ENCODE peak calls at places on chromosomes 5 and 9, in six cellular contexts. One of them, this sample, is unnamed. For H3K27me3, H3K36me3 and H3K9me3, the result is how much of the 10 kb centered on the place peaks cover.

GRCh38 chr5:170631471-170632195 is 127.8 kb downstream of the KCNIP1 start:
- DNase-seq in aorta: peak
- DNase-seq in pancreas: no peak
- DNase-seq in psoas muscle: no peak
- DNase-seq in PC-9: peak
- DNase-seq in left ventricle myocardium inferior: peak
- DNase-seq in this sample: no peak

GRCh38 chr9:5879419-5880181 is 11.1 kb upstream of the MLANA start:
- DNase-seq in pancreas: no peak
- DNase-seq in aorta: no peak
- DNase-seq in psoas muscle: no peak
- DNase-seq in PC-9: peak
- DNase-seq in left ventricle myocardium inferior: no peak
- DNase-seq in this sample: peak

GRCh38 chr9:112097712-112098688 is 77.1 kb downstream of the SUSD1 start:
- DNase-seq in pancreas: peak
- DNase-seq in left ventricle myocardium inferior: peak
- DNase-seq in psoas muscle: peak
- DNase-seq in PC-9: peak
- DNase-seq in aorta: no peak
- DNase-seq in this sample: peak

GRCh38 chr9:125204477-125204876 is 4.1 kb downstream of the RABEPK start:
- DNase-seq in psoas muscle: no peak
- DNase-seq in left ventricle myocardium inferior: no peak
- DNase-seq in PC-9: no peak
- DNase-seq in pancreas: no peak
- DNase-seq in aorta: no peak
- DNase-seq in this sample: no peak

GRCh38 chr9:128224877-128225276 is 21.7 kb downstream of the DNM1 start:
- DNase-seq in psoas muscle: no peak
- DNase-seq in PC-9: no peak
- DNase-seq in aorta: no peak
- DNase-seq in pancreas: no peak
- DNase-seq in left ventricle myocardium inferior: no peak
- DNase-seq in this sample: no peak

GRCh38 chr5:101977729-101978345 is 318.2 kb downstream of the SLCO4C1 start:
- DNase-seq in pancreas: no peak
- DNase-seq in psoas muscle: no peak
- DNase-seq in aorta: no peak
- DNase-seq in left ventricle myocardium inferior: no peak
- DNase-seq in PC-9: no peak
- DNase-seq in this sample: no peak

GRCh38 chr5:43078956-43079355 is 38.8 kb upstream of the ANXA2R start:
- DNase-seq in pancreas: no peak
- DNase-seq in left ventricle myocardium inferior: no peak
- DNase-seq in PC-9: peak
- DNase-seq in aorta: no peak
- DNase-seq in psoas muscle: no peak
- DNase-seq in this sample: no peak

GRCh38 chr5:73853091-73853490 is 227.1 kb downstream of the ARHGEF28 start:
- DNase-seq in PC-9: peak
- DNase-seq in psoas muscle: no peak
- DNase-seq in left ventricle myocardium inferior: no peak
- DNase-seq in pancreas: no peak
- DNase-seq in aorta: no peak
- DNase-seq in this sample: no peak

GRCh38 chr9:37574241-37574721 is 1.9 kb downstream of the FBXO10 start:
- DNase-seq in aorta: no peak
- DNase-seq in psoas muscle: no peak
- DNase-seq in left ventricle myocardium inferior: no peak
- DNase-seq in pancreas: no peak
- DNase-seq in PC-9: no peak
- DNase-seq in this sample: no peak

GRCh38 chr5:149220750-149221149 is 50.9 kb upstream of the AFAP1L1 start:
- DNase-seq in PC-9: no peak
- DNase-seq in left ventricle myocardium inferior: no peak
- DNase-seq in pancreas: no peak
- DNase-seq in aorta: no peak
- DNase-seq in psoas muscle: no peak
- DNase-seq in this sample: no peak

GRCh38 chr5:43603535-43604363 is 769 bp downstream of the NNT start:
- DNase-seq in psoas muscle: peak
- DNase-seq in left ventricle myocardium inferior: peak
- DNase-seq in pancreas: peak
- DNase-seq in aorta: peak
- DNase-seq in PC-9: no peak
- DNase-seq in this sample: peak

GRCh38 chr5:146828385-146828784 is 50.2 kb downstream of the PPP2R2B start:
- DNase-seq in psoas muscle: no peak
- DNase-seq in aorta: no peak
- DNase-seq in PC-9: no peak
- DNase-seq in pancreas: no peak
- DNase-seq in left ventricle myocardium inferior: no peak
- DNase-seq in this sample: no peak

GRCh38 chr5:36685631-36686147 is 79.3 kb downstream of the SLC1A3 start:
- DNase-seq in PC-9: peak
- DNase-seq in psoas muscle: no peak
- DNase-seq in pancreas: no peak
- DNase-seq in left ventricle myocardium inferior: no peak
- DNase-seq in aorta: no peak
- DNase-seq in this sample: no peak

GRCh38 chr9:128201441-128202369 is 1.5 kb upstream of the DNM1 start:
- DNase-seq in pancreas: no peak
- DNase-seq in psoas muscle: no peak
- DNase-seq in left ventricle myocardium inferior: no peak
- DNase-seq in PC-9: no peak
- DNase-seq in aorta: no peak
- DNase-seq in this sample: no peak

GRCh38 chr5:157543825-157544622 is 31.6 kb downstream of the ADAM19 start:
- DNase-seq in pancreas: no peak
- DNase-seq in psoas muscle: no peak
- DNase-seq in PC-9: no peak
- DNase-seq in aorta: no peak
- DNase-seq in left ventricle myocardium inferior: no peak
- DNase-seq in this sample: peak

DNA sequence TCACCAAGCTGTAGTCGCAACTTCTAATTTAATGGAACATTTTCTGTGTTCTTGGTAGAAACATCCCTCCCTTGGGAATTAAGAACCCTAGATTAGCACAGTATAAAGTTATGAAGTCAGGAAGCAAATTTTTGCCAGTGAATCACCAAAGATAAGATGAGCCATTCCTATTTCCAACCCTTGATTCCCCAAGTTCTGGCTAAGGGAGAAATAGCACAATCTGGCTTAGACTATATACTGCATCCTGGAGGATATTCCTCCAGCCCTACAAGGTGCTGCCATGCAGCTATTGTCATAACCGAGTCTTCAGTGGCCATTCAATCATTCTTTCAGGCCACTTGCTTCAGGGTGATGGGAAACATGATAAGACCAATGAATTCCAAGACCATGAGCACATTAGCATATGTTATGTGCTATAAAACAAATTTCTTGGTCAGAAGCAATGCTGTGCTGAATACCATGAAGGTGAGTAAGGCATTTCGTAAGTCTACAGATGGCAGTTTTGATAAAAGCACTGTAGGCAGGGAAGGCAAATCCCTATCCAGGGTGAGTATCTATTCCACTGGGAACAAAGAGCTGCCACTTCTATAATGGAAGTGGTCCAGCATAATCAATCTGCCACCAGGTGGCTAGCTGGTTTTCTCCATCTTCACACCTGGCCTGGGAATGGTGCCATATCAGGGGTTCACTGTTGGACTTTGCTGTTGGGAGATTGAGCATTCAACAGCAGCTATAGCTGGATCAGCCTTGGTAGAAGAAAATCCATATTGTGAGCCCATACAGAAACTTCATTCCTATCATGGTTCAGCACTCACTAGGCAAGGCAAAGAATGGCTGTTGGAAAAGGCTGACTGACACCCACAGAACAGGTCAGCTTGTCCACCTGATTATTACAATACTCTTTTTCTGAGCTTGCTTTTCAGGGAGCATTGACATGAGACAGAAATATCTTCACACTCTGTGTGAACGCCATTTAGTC is 19.6 kb upstream of the ARL15 start:
- DNase-seq in PC-9: peak
- DNase-seq in pancreas: peak
- DNase-seq in aorta: no peak
- DNase-seq in psoas muscle: no peak
- DNase-seq in left ventricle myocardium inferior: no peak
- DNase-seq in this sample: no peak
- H3K27me3 ChIP-seq in PC-9: under half
- H3K27me3 ChIP-seq in pancreas: under half
- H3K27me3 ChIP-seq in aorta: under half
- H3K27me3 ChIP-seq in psoas muscle: under half
- H3K27me3 ChIP-seq in left ventricle myocardium inferior: under half
- H3K27me3 ChIP-seq in this sample: under half

GRCh38 chr5:179769796-179770195 is 24.0 kb upstream of the LTC4S start:
- DNase-seq in psoas muscle: no peak
- DNase-seq in pancreas: no peak
- DNase-seq in PC-9: no peak
- DNase-seq in aorta: no peak
- DNase-seq in left ventricle myocardium inferior: no peak
- DNase-seq in this sample: no peak
- H3K36me3 ChIP-seq in psoas muscle: under half
- H3K36me3 ChIP-seq in pancreas: half or more
- H3K36me3 ChIP-seq in PC-9: under half
- H3K36me3 ChIP-seq in aorta: under half
- H3K36me3 ChIP-seq in left ventricle myocardium inferior: half or more
- H3K36me3 ChIP-seq in this sample: half or more

GRCh38 chr9:123722378-123722777 is 207.5 kb downstream of the DENND1A start:
- DNase-seq in aorta: no peak
- DNase-seq in pancreas: no peak
- DNase-seq in PC-9: no peak
- DNase-seq in left ventricle myocardium inferior: no peak
- DNase-seq in psoas muscle: no peak
- DNase-seq in this sample: no peak

GRCh38 chr9:123725389-123725788 is 204.5 kb downstream of the DENND1A start:
- DNase-seq in pancreas: no peak
- DNase-seq in aorta: no peak
- DNase-seq in left ventricle myocardium inferior: peak
- DNase-seq in psoas muscle: peak
- DNase-seq in PC-9: no peak
- DNase-seq in this sample: no peak

GRCh38 chr9:123727332-123727731 is 202.6 kb downstream of the DENND1A start:
- DNase-seq in psoas muscle: no peak
- DNase-seq in PC-9: no peak
- DNase-seq in aorta: no peak
- DNase-seq in left ventricle myocardium inferior: no peak
- DNase-seq in pancreas: no peak
- DNase-seq in this sample: no peak

GRCh38 chr9:123723135-123723875 is 206.6 kb downstream of the DENND1A start:
- DNase-seq in left ventricle myocardium inferior: no peak
- DNase-seq in aorta: no peak
- DNase-seq in pancreas: no peak
- DNase-seq in PC-9: no peak
- DNase-seq in psoas muscle: no peak
- DNase-seq in this sample: no peak

GRCh38 chr9:123724211-123724831 is 205.6 kb downstream of the DENND1A start:
- DNase-seq in aorta: no peak
- DNase-seq in PC-9: no peak
- DNase-seq in pancreas: no peak
- DNase-seq in psoas muscle: no peak
- DNase-seq in left ventricle myocardium inferior: no peak
- DNase-seq in this sample: peak
- H3K9me3 ChIP-seq in aorta: under half
- H3K9me3 ChIP-seq in PC-9: under half
- H3K9me3 ChIP-seq in pancreas: under half
- H3K9me3 ChIP-seq in psoas muscle: under half
- H3K9me3 ChIP-seq in left ventricle myocardium inferior: under half
- H3K9me3 ChIP-seq in this sample: under half

GRCh38 chr5:77832938-77833337 is 56.8 kb upstream of the TBCA start:
- DNase-seq in PC-9: no peak
- DNase-seq in pancreas: no peak
- DNase-seq in left ventricle myocardium inferior: no peak
- DNase-seq in psoas muscle: no peak
- DNase-seq in aorta: no peak
- DNase-seq in this sample: no peak
- H3K27me3 ChIP-seq in PC-9: under half
- H3K27me3 ChIP-seq in pancreas: under half
- H3K27me3 ChIP-seq in left ventricle myocardium inferior: under half
- H3K27me3 ChIP-seq in psoas muscle: under half
- H3K27me3 ChIP-seq in aorta: under half
- H3K27me3 ChIP-seq in this sample: under half

GRCh38 chr9:137558127-137558526 is 6.4 kb downstream of the MRPL41 start:
- DNase-seq in PC-9: no peak
- DNase-seq in aorta: no peak
- DNase-seq in left ventricle myocardium inferior: no peak
- DNase-seq in pancreas: no peak
- DNase-seq in psoas muscle: no peak
- DNase-seq in this sample: no peak
- H3K36me3 ChIP-seq in PC-9: under half
- H3K36me3 ChIP-seq in aorta: under half
- H3K36me3 ChIP-seq in left ventricle myocardium inferior: half or more
- H3K36me3 ChIP-seq in pancreas: under half
- H3K36me3 ChIP-seq in psoas muscle: under half
- H3K36me3 ChIP-seq in this sample: under half

This sample was measured in adrenal gland.